ENCODE peak calls at places on chromosomes 7 and 10, in seven cellular contexts. D, E, Y, O, C, N and R are unnamed samples.

GRCh38 chr7:105581066-105581811 is at the start of gene EFCAB10:
- DNase-seq in N (peak; percentile 54), O (no peak), D (peak; percentile 63), E (peak; percentile 89), Y (peak; percentile 69), C (no peak), R (no peak)

GRCh38 chr10:77392236-77392721 is 245.3 kb downstream of the KCNMA1 start:
- DNase-seq in C (no peak), E (peak; percentile 43), Y (peak; percentile 79), D (no peak), N (peak; percentile 58), O (no peak), R (peak; percentile 57)

GRCh38 chr7:139738101-139738489 is 39.7 kb downstream of the HIPK2 start:
- DNase-seq in Y (no peak), E (no peak), D (no peak), C (no peak), O (no peak), N (no peak), R (no peak)

GRCh38 chr7:2199956-2200583 is 32.7 kb downstream of the MAD1L1 start:
- DNase-seq in C (no peak), E (no peak), N (no peak), O (no peak), Y (no peak), D (no peak), R (peak; percentile 48)

GRCh38 chr7:33754933-33755928 is 150.1 kb upstream of the BMPER start:
- DNase-seq in N (no peak), C (no peak), Y (no peak), E (no peak), D (no peak), O (no peak), R (no peak)

GRCh38 chr7:18614841-18615240 is 119.3 kb downstream of the HDAC9 start:
- DNase-seq in C (no peak), N (no peak), D (no peak), Y (no peak), O (no peak), E (no peak), R (no peak)

GRCh38 chr10:52486840-52487611 is 172.9 kb downstream of the DKK1 start:
- DNase-seq in O (no peak), C (peak; percentile 87), N (peak; percentile 92), D (no peak), E (peak; percentile 36), Y (peak; percentile 96), R (no peak)

GRCh38 chr10:101485681-101486554 is 102.1 kb downstream of the POLL start:
- DNase-seq in E (no peak), N (no peak), Y (no peak), D (no peak), O (peak; percentile 57), C (no peak), R (peak; percentile 23)

GRCh38 chr7:138645284-138645683 is 55.9 kb downstream of the SVOPL start:
- DNase-seq in N (no peak), O (no peak), C (no peak), Y (no peak), E (peak; percentile 17), D (no peak), R (no peak)

GRCh38 chr10:4191354-4191753 is 406.3 kb upstream of the KLF6 start:
- DNase-seq in E (no peak), Y (no peak), N (no peak), D (no peak), O (no peak), C (no peak), R (no peak)

GRCh38 chr7:14841850-14842249 is 60.7 kb downstream of the DGKB start:
- DNase-seq in E (no peak), Y (peak; percentile 42), C (no peak), O (no peak), D (no peak), N (peak; percentile 34), R (no peak)

GRCh38 chr10:86265236-86265876 is 101.2 kb downstream of the GRID1 start:
- DNase-seq in O (no peak), D (peak; percentile 13), C (no peak), Y (no peak), N (no peak), E (no peak), R (peak; percentile 24)

GRCh38 chr7:69801729-69802688 is 203.7 kb downstream of the AUTS2 start:
- DNase-seq in D (no peak), Y (no peak), C (no peak), O (no peak), N (no peak), E (no peak), R (no peak)

GRCh38 chr10:33935350-33935749 is 600.9 kb upstream of the NRP1 start:
- DNase-seq in O (no peak), C (no peak), E (no peak), D (no peak), N (no peak), Y (no peak), R (no peak)

GRCh38 chr10:69004821-69005220 is 16.2 kb downstream of the KIFBP start:
- DNase-seq in E (peak; percentile 35), N (peak; percentile 62), C (no peak), O (no peak), D (no peak), Y (peak; percentile 57), R (no peak)

GRCh38 chr10:36494386-36494785 is 631.0 kb upstream of the ANKRD30A start:
- DNase-seq in E (peak; percentile 9), C (peak; percentile 64), N (no peak), Y (peak; percentile 51), O (no peak), D (no peak), R (no peak)

GRCh38 chr7:144869072-144869471 is 33.2 kb upstream of the TPK1 start:
- DNase-seq in N (no peak), Y (no peak), C (no peak), O (no peak), E (no peak), D (no peak), R (no peak)

GRCh38 chr7:115707684-115708341 is 322.8 kb downstream of the TFEC start:
- DNase-seq in D (no peak), Y (no peak), C (no peak), N (no peak), E (no peak), O (no peak), R (no peak)

GRCh38 chr10:30437039-30437781 is 3.2 kb downstream of the MAP3K8 start:
- DNase-seq in C (no peak), D (no peak), E (no peak), O (no peak), Y (peak; percentile 47), N (peak; percentile 61), R (no peak)

GRCh38 chr7:27260211-27260610 is 17.6 kb downstream of the EVX1 start:
- DNase-seq in C (no peak), E (no peak), D (no peak), O (no peak), Y (no peak), N (no peak), R (no peak)

GRCh38 chr7:100891555-100891954 is 2.0 kb upstream of the UFSP1 start:
- DNase-seq in Y (no peak), O (no peak), D (no peak), E (no peak), C (no peak), N (no peak), R (no peak)

GRCh38 chr7:66557214-66558200 is 71.2 kb upstream of the KCTD7 start:
- DNase-seq in Y (peak; percentile 47), C (no peak), O (peak; percentile 76), E (peak; percentile 56), N (peak; percentile 11), D (peak; percentile 84), R (peak; percentile 81)

GRCh38 chr10:17257466-17258321 is 29.7 kb downstream of the VIM start:
- DNase-seq in C (no peak), D (no peak), Y (peak; percentile 77), N (peak; percentile 72), O (peak; percentile 41), E (peak; percentile 52), R (no peak)

GRCh38 chr10:69070951-69071350 is 17.0 kb upstream of the SRGN start:
- DNase-seq in Y (no peak), N (no peak), D (no peak), E (no peak), C (no peak), O (no peak), R (no peak)

GRCh38 chr7:75980126-75980864 is 14.1 kb downstream of the TMEM120A start:
- DNase-seq in Y (no peak), D (no peak), O (no peak), C (no peak), N (no peak), E (no peak), R (peak; percentile 72)

GRCh38 chr10:60466267-60467201 is 76.9 kb upstream of the ANK3 start:
- DNase-seq in O (no peak), Y (peak; percentile 57), C (no peak), E (no peak), D (no peak), N (peak; percentile 17), R (no peak)

GRCh38 chr10:123502983-123503382 is 163.2 kb upstream of the GPR26 start:
- DNase-seq in Y (no peak), N (no peak), O (no peak), D (no peak), E (no peak), C (no peak), R (no peak)

GRCh38 chr7:1709900-1710299 is 39.8 kb downstream of the ELFN1 start:
- DNase-seq in E (no peak), O (no peak), C (no peak), Y (no peak), N (no peak), D (no peak), R (no peak)

GRCh38 chr7:24756545-24756988 is 697 bp downstream of the GSDME start:
- DNase-seq in D (peak; percentile 61), Y (no peak), O (no peak), E (no peak), N (peak; percentile 24), C (no peak), R (no peak)

GRCh38 chr7:4416436-4417092 is 265.5 kb upstream of the FOXK1 start:
- DNase-seq in E (no peak), O (no peak), N (no peak), D (no peak), Y (no peak), C (no peak), R (no peak)

GRCh38 chr7:36440880-36441279 is 51.2 kb downstream of the ANLN start:
- DNase-seq in O (no peak), D (no peak), C (peak; percentile 9), Y (peak; percentile 28), N (peak; percentile 33), E (peak; percentile 41), R (no peak)